ENCODE peak calls at places on chromosomes 5 and 9, in ten cellular contexts. Q is SW480, U is prostate gland, F is hypothalamus, Z is K562, K is AG20443, J is C1 segment of cervical spinal cord, W is body of pancreas, C is iPS-NIHi11, V is glutamatergic neuron. I is an unnamed sample.

GRCh38 chr9:95778957-95779356 is 96.5 kb upstream of the ERCC6L2 start:
- DNase-seq in W (peak; percentile 12), K (peak; percentile 45), V (no peak), J (no peak), Q (no peak), C (no peak), F (no peak), U (no peak), Z (no peak), I (no peak)

GRCh38 chr5:111790295-111790694 is 33.3 kb upstream of the NREP start:
- DNase-seq in Z (no peak), C (no peak), J (no peak), V (no peak), U (no peak), K (no peak), W (peak; percentile 40), F (no peak), Q (no peak), I (no peak)

GRCh38 chr5:147234825-147235635 is at the start of gene STK32A:
- DNase-seq in U (no peak), J (no peak), F (peak; percentile 2), Z (no peak), C (peak; percentile 77), Q (peak; percentile 45), W (peak; percentile 90), K (peak; percentile 30), V (peak; percentile 69), I (peak; percentile 85)

GRCh38 chr9:121939643-121940042 is 153.5 kb downstream of the TTLL11 start:
- DNase-seq in C (no peak), Q (no peak), U (no peak), K (no peak), Z (no peak), J (no peak), F (no peak), W (no peak), V (no peak), I (no peak)

GRCh38 chr9:20624201-20625002 is 2.1 kb upstream of the MLLT3 start:
- DNase-seq in K (peak; percentile 56), V (peak; percentile 28), F (no peak), Z (no peak), Q (peak; percentile 69), W (peak; percentile 70), J (no peak), C (peak; percentile 45), U (peak; percentile 63), I (no peak)

GRCh38 chr5:14816999-14817761 is 54.4 kb downstream of the ANKH start:
- DNase-seq in Q (no peak), U (no peak), F (no peak), J (peak; percentile 26), K (peak; percentile 91), C (no peak), Z (no peak), W (no peak), V (no peak), I (no peak)

GRCh38 chr5:181052928-181053759 is 13.1 kb downstream of the BTNL9 start:
- DNase-seq in J (no peak), U (no peak), Z (peak; percentile 94), K (peak; percentile 37), C (peak; percentile 75), V (peak; percentile 54), F (no peak), Q (peak; percentile 36), W (peak; percentile 46), I (peak; percentile 61)

GRCh38 chr5:10563132-10563939 is 534 bp upstream of the ANKRD33B start:
- DNase-seq in U (no peak), Q (peak; percentile 36), W (peak; percentile 40), Z (peak; percentile 86), J (no peak), K (peak; percentile 70), C (peak; percentile 61), V (peak; percentile 52), F (no peak), I (peak; percentile 68)

GRCh38 chr5:52356311-52356918 is 431.3 kb upstream of the ITGA1 start:
- DNase-seq in Q (peak; percentile 17), K (no peak), Z (no peak), J (no peak), W (no peak), U (no peak), F (no peak), C (no peak), V (no peak), I (no peak)

GRCh38 chr9:135505406-135506187 is 5.1 kb downstream of the MRPS2 start:
- DNase-seq in U (no peak), K (no peak), V (no peak), Q (no peak), W (no peak), Z (no peak), J (no peak), F (no peak), C (no peak), I (no peak)

GRCh38 chr5:43193171-43193951 is 1.3 kb downstream of the NIM1K start:
- DNase-seq in F (no peak), C (peak; percentile 74), W (no peak), Z (peak; percentile 54), J (peak; percentile 46), K (peak; percentile 91), V (no peak), Q (peak; percentile 28), U (no peak), I (no peak)

GRCh38 chr9:35826071-35826701 is 2.3 kb downstream of the FAM221B start:
- DNase-seq in K (peak; percentile 61), F (no peak), Z (peak; percentile 45), U (peak; percentile 49), C (peak; percentile 41), W (peak; percentile 59), Q (peak; percentile 57), J (no peak), V (no peak), I (no peak)

GRCh38 chr5:96384353-96384752 is 48.7 kb downstream of the PCSK1 start:
- DNase-seq in U (no peak), Z (no peak), Q (peak; percentile 93), C (no peak), F (no peak), W (no peak), V (no peak), J (peak; percentile 60), K (peak; percentile 86), I (no peak)

GRCh38 chr9:114869845-114870244 is 60.5 kb downstream of the TNFSF8 start:
- DNase-seq in J (no peak), K (no peak), C (no peak), F (no peak), Z (no peak), V (no peak), W (no peak), Q (peak; percentile 23), U (no peak), I (peak; percentile 49)

GRCh38 chr5:119355636-119356383 is at the start of gene TNFAIP8:
- DNase-seq in J (peak; percentile 3), Q (peak; percentile 11), Z (no peak), W (peak; percentile 69), U (peak; percentile 43), F (no peak), C (peak; percentile 83), V (peak; percentile 34), K (peak; percentile 86), I (peak; percentile 74)

GRCh38 chr9:125493384-125493783 is 213.6 kb downstream of the MAPKAP1 start:
- DNase-seq in V (no peak), F (no peak), J (no peak), W (peak; percentile 33), U (no peak), Q (peak; percentile 17), Z (no peak), C (no peak), K (no peak), I (no peak)

GRCh38 chr5:137146402-137146889 is 352.7 kb downstream of the SPOCK1 start:
- DNase-seq in V (no peak), Z (no peak), F (no peak), J (peak; percentile 49), C (no peak), U (no peak), W (no peak), K (peak; percentile 91), Q (peak; percentile 16), I (no peak)

GRCh38 chr5:172860520-172861443 is 26.7 kb downstream of the ERGIC1 start:
- DNase-seq in Q (peak; percentile 45), V (no peak), J (peak; percentile 81), K (peak; percentile 84), F (peak; percentile 61), U (peak; percentile 91), Z (no peak), C (no peak), W (peak; percentile 68), I (no peak)

GRCh38 chr9:127390563-127390962 is 6.4 kb upstream of the SLC2A8 start:
- DNase-seq in Q (peak; percentile 82), U (no peak), F (no peak), W (no peak), K (no peak), C (no peak), V (no peak), Z (peak; percentile 41), J (no peak), I (no peak)

GRCh38 chr5:1889321-1890065 is 6.8 kb upstream of the IRX4 start:
- DNase-seq in J (no peak), K (no peak), C (no peak), V (no peak), Q (no peak), F (no peak), W (no peak), U (no peak), Z (no peak), I (no peak)

GRCh38 chr5:80516826-80517225 is 28.9 kb downstream of the FAM151B start:
- DNase-seq in F (no peak), U (no peak), W (no peak), J (no peak), C (no peak), Z (peak; percentile 47), V (no peak), Q (peak; percentile 67), K (no peak), I (no peak)

GRCh38 chr5:57499262-57500050 is 16.8 kb upstream of the ACTBL2 start:
- DNase-seq in F (no peak), K (peak; percentile 62), U (no peak), Q (peak; percentile 75), Z (peak; percentile 39), C (peak; percentile 54), J (peak; percentile 12), W (peak; percentile 33), V (no peak), I (no peak)

GRCh38 chr5:17105744-17106450 is 111.5 kb upstream of the BASP1 start:
- DNase-seq in Z (no peak), W (no peak), Q (no peak), U (no peak), C (no peak), V (no peak), J (no peak), K (peak; percentile 87), F (no peak), I (no peak)

GRCh38 chr5:154501566-154501965 is 23.5 kb upstream of the HAND1 start:
- DNase-seq in V (no peak), F (no peak), Q (no peak), C (no peak), W (no peak), U (no peak), K (no peak), Z (no peak), J (no peak), I (no peak)

GRCh38 chr5:978693-979092 is 29.9 kb upstream of the NKD2 start:
- DNase-seq in U (no peak), C (peak; percentile 10), F (no peak), J (no peak), V (no peak), K (no peak), Q (no peak), Z (no peak), W (no peak), I (no peak)

GRCh38 chr9:132858756-132859155 is 19.3 kb downstream of the AK8 start:
- DNase-seq in Z (no peak), J (no peak), Q (no peak), C (no peak), W (no peak), K (no peak), F (no peak), U (no peak), V (no peak), I (no peak)

GRCh38 chr9:88988796-88989641 is 2.2 kb upstream of the S1PR3 start:
- DNase-seq in F (no peak), Z (no peak), W (no peak), V (no peak), U (no peak), K (peak; percentile 51), J (no peak), C (no peak), Q (no peak), I (peak; percentile 42)

GRCh38 chr5:143251175-143251574 is 152.3 kb downstream of the NR3C1 start:
- DNase-seq in J (no peak), Q (no peak), W (no peak), F (no peak), K (no peak), V (no peak), Z (no peak), U (no peak), C (no peak), I (no peak)